ENCODE peak calls at places on chromosomes 12 and 14, in four cellular contexts. One of them, this sample, is unnamed.

GRCh38 chr14:51491036-51491545 is 160.6 kb upstream of the FRMD6 start:
- DNase-seq in foreskin fibroblast: no peak
- DNase-seq in ovary: no peak
- DNase-seq in trophoblast cell: peak
- DNase-seq in this sample: no peak

GRCh38 chr14:77886010-77886409 is 86.1 kb downstream of the ADCK1 start:
- DNase-seq in foreskin fibroblast: no peak
- DNase-seq in ovary: no peak
- DNase-seq in trophoblast cell: no peak
- DNase-seq in this sample: no peak

GRCh38 chr12:111406474-111407370 is 999 bp downstream of the SH2B3 start:
- DNase-seq in trophoblast cell: no peak
- DNase-seq in foreskin fibroblast: peak
- DNase-seq in ovary: no peak
- DNase-seq in this sample: no peak

GRCh38 chr14:66240112-66240511 is 246.1 kb upstream of the CCDC196 start:
- DNase-seq in trophoblast cell: no peak
- DNase-seq in ovary: no peak
- DNase-seq in foreskin fibroblast: peak
- DNase-seq in this sample: no peak

GRCh38 chr14:90305176-90305601 is 26.6 kb downstream of the NRDE2 start:
- DNase-seq in trophoblast cell: no peak
- DNase-seq in ovary: no peak
- DNase-seq in foreskin fibroblast: no peak
- DNase-seq in this sample: no peak

GRCh38 chr12:55258288-55258687 is 13.9 kb downstream of the OR6C74 start:
- DNase-seq in foreskin fibroblast: no peak
- DNase-seq in ovary: no peak
- DNase-seq in trophoblast cell: no peak
- DNase-seq in this sample: no peak

GRCh38 chr12:116244001-116244400 is 33.5 kb downstream of the MED13L start:
- DNase-seq in foreskin fibroblast: peak
- DNase-seq in ovary: no peak
- DNase-seq in trophoblast cell: no peak
- DNase-seq in this sample: no peak

GRCh38 chr14:93186961-93187360 is 1.8 kb downstream of the LYSET start:
- DNase-seq in trophoblast cell: no peak
- DNase-seq in ovary: no peak
- DNase-seq in foreskin fibroblast: no peak
- DNase-seq in this sample: no peak

GRCh38 chr14:68571073-68571703 is 221.7 kb downstream of the ZFP36L1 start:
- DNase-seq in trophoblast cell: no peak
- DNase-seq in ovary: peak
- DNase-seq in foreskin fibroblast: no peak
- DNase-seq in this sample: no peak

GRCh38 chr12:21938879-21939278 is 2.3 kb downstream of the ABCC9 start:
- DNase-seq in ovary: no peak
- DNase-seq in foreskin fibroblast: no peak
- DNase-seq in trophoblast cell: no peak
- DNase-seq in this sample: no peak

GRCh38 chr12:27179399-27180214 is 64.5 kb upstream of the STK38L start:
- DNase-seq in ovary: no peak
- DNase-seq in foreskin fibroblast: peak
- DNase-seq in trophoblast cell: peak
- DNase-seq in this sample: no peak

GRCh38 chr14:84493779-84494178 is 1036.2 kb upstream of the FLRT2 start:
- DNase-seq in foreskin fibroblast: no peak
- DNase-seq in trophoblast cell: no peak
- DNase-seq in ovary: no peak
- DNase-seq in this sample: no peak

DNA sequence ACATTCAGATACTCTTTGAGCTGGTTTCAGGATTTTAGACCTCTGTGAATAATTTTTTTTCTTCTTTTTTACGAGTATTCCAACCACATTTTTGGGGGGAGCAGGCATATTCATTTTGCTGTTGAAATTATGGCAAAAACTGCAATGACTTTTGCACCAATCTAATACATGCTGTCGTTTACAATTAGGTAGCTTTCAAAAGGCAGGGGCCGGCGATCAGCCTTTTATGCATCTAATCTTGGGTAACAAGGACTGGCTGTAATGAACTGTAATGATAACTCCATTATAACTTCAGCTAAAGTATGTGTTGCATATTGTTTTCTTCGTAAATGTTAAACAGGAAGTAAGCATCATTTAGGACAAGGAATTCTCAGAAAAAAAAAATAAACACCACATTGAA is 30.4 kb upstream of the KLRF1 start:
- DNase-seq in foreskin fibroblast: peak
- DNase-seq in trophoblast cell: no peak
- DNase-seq in ovary: no peak
- DNase-seq in this sample: no peak
- H3K4me3 ChIP-seq in foreskin fibroblast: no peak
- H3K4me3 ChIP-seq in trophoblast cell: no peak
- H3K4me3 ChIP-seq in ovary: no peak
- H3K4me3 ChIP-seq in this sample: no peak

GRCh38 chr14:72716471-72716870 is 177.4 kb downstream of the DPF3 start:
- DNase-seq in foreskin fibroblast: peak
- DNase-seq in ovary: no peak
- DNase-seq in trophoblast cell: no peak
- DNase-seq in this sample: no peak

GRCh38 chr14:72714871-72715214 is 179.1 kb downstream of the DPF3 start:
- DNase-seq in ovary: peak
- DNase-seq in trophoblast cell: no peak
- DNase-seq in foreskin fibroblast: no peak
- DNase-seq in this sample: no peak

GRCh38 chr14:72717220-72717619 is 176.7 kb downstream of the DPF3 start:
- DNase-seq in trophoblast cell: no peak
- DNase-seq in ovary: no peak
- DNase-seq in foreskin fibroblast: no peak
- DNase-seq in this sample: no peak

GRCh38 chr14:72715215-72715909 is 178.5 kb downstream of the DPF3 start:
- DNase-seq in foreskin fibroblast: peak
- DNase-seq in trophoblast cell: no peak
- DNase-seq in ovary: no peak
- DNase-seq in this sample: no peak

DNA sequence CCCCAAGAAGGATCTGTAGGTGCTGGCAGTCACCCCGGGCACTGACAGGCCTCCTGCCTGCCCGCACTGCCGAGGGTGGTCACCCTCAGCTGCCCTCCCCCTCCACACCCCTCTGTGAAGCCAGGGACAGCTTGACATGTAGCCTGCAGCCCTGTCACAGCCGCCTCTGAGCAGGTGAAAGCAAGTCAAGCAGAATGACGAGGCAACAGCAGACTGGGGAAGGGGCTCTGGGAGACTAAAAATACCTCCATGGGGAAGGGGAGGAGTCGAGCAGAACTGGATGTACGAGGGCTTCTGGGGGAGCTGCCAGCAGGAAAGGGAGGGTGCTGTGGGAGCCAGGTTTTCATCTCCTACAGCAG is 178.0 kb downstream of the DPF3 start:
- DNase-seq in trophoblast cell: no peak
- DNase-seq in ovary: peak
- DNase-seq in foreskin fibroblast: no peak
- DNase-seq in this sample: peak
- H3K4me3 ChIP-seq in trophoblast cell: no peak
- H3K4me3 ChIP-seq in ovary: no peak
- H3K4me3 ChIP-seq in foreskin fibroblast: no peak
- H3K4me3 ChIP-seq in this sample: no peak

GRCh38 chr12:101647711-101648110 is 49.7 kb upstream of the CHPT1 start:
- DNase-seq in foreskin fibroblast: no peak
- DNase-seq in trophoblast cell: no peak
- DNase-seq in ovary: no peak
- DNase-seq in this sample: no peak

GRCh38 chr12:101637936-101638335 is 43.2 kb downstream of the MYBPC1 start:
- DNase-seq in ovary: no peak
- DNase-seq in foreskin fibroblast: no peak
- DNase-seq in trophoblast cell: no peak
- DNase-seq in this sample: no peak

GRCh38 chr12:101648195-101648594 is 49.2 kb upstream of the CHPT1 start:
- DNase-seq in foreskin fibroblast: no peak
- DNase-seq in trophoblast cell: no peak
- DNase-seq in ovary: no peak
- DNase-seq in this sample: no peak

DNA sequence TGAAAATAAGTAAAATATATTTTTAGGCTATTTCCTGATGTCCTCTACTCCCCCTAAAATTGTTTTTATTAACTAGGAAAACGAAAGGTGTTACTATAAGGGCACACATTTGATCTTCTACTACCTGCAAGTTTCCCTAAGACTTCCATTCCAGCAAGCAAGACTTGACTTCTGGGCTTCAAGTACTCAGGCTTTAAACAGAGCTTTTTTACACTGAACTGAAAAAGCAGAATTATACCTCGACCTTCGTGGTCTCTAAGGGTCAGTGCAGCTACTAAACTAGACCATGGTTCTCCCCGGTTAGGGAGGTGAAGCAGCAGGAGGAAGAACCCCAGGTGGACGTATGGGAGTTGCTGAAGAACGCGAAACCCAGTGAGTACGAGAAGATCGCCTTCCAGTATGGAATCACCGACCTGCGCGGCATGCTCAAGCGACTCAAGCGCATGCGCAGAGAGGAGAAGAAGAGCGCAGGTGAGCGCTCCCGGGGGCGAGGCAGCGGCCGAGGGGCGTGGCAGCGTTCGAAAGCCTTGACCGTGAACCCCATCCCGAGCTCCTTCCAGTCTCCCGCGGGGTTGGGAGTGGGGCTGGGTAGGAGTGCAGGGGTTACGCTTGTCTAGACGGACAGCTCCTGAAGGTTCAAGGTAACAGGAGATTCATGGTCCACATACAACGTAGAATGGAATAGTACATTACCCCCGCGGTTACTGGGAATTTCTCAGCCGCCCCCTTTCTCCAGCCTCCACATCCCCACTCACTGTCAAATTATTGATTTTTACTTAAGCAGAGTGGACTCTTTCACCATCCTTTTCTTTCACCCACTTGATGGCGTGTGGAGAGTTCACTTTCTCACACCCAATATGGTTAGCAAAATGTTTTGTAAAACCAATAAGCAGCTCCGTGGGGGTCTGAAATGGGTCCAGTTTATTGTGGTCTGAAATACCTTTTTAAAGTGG is 47.6 kb downstream of the MYBPC1 start:
- DNase-seq in foreskin fibroblast: peak
- DNase-seq in ovary: no peak
- DNase-seq in trophoblast cell: peak
- DNase-seq in this sample: peak
- H3K4me3 ChIP-seq in foreskin fibroblast: no peak
- H3K4me3 ChIP-seq in ovary: no peak
- H3K4me3 ChIP-seq in trophoblast cell: no peak
- H3K4me3 ChIP-seq in this sample: no peak

DNA sequence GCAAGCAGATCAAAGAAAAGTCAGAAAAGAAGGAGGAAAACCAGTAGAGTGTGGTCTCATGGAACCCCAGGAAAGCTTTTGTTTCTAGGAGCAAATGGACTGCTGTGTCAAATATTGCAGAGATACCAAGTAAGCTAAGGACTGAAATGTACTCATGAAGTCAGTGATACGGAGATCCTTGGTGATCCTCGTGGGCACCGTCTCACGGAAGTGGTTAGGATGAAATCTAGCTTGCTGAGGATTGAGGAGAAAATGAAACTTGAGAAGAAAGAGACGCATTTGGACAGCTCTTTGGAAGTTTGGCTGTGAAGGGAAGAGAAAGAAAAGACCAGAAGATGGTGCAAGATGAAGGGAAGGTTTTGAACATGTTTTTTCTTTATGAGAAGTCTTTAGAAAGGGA is 104.0 kb upstream of the CCND2 start:
- DNase-seq in ovary: no peak
- DNase-seq in foreskin fibroblast: no peak
- DNase-seq in trophoblast cell: no peak
- DNase-seq in this sample: peak
- H3K4me3 ChIP-seq in ovary: no peak
- H3K4me3 ChIP-seq in foreskin fibroblast: no peak
- H3K4me3 ChIP-seq in trophoblast cell: no peak
- H3K4me3 ChIP-seq in this sample: no peak

GRCh38 chr12:70666364-70666763 is 29.1 kb upstream of the PTPRB start:
- DNase-seq in ovary: no peak
- DNase-seq in trophoblast cell: no peak
- DNase-seq in foreskin fibroblast: no peak
- DNase-seq in this sample: no peak

GRCh38 chr12:70664463-70664862 is 27.2 kb upstream of the PTPRB start:
- DNase-seq in trophoblast cell: no peak
- DNase-seq in foreskin fibroblast: no peak
- DNase-seq in ovary: no peak
- DNase-seq in this sample: no peak

GRCh38 chr12:70661762-70662161 is 24.5 kb upstream of the PTPRB start:
- DNase-seq in ovary: no peak
- DNase-seq in trophoblast cell: peak
- DNase-seq in foreskin fibroblast: peak
- DNase-seq in this sample: no peak

GRCh38 chr12:70660620-70661219 is 23.5 kb upstream of the PTPRB start:
- DNase-seq in trophoblast cell: peak
- DNase-seq in foreskin fibroblast: peak
- DNase-seq in ovary: no peak
- DNase-seq in this sample: peak

DNA sequence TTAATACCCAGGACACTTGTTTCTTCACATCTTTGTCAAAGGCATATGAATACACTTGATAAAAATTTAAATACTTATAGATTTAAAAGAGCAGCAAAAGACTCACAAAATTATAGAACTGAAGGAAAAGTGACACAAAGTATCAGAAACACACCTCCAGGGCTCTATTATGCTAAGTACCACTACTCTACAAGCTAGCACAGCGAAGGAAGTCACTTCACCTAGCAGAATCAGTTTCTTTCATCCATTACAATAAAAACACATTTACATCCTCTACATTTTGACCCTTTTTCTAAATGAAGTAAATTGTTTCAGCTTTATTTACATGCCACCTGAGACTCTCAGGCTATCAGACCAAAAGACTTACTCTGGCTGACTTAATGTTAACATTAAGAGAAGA is 26.6 kb upstream of the PTPRB start:
- DNase-seq in ovary: no peak
- DNase-seq in foreskin fibroblast: no peak
- DNase-seq in trophoblast cell: no peak
- DNase-seq in this sample: no peak
- H3K4me3 ChIP-seq in ovary: no peak
- H3K4me3 ChIP-seq in foreskin fibroblast: no peak
- H3K4me3 ChIP-seq in trophoblast cell: no peak
- H3K4me3 ChIP-seq in this sample: no peak

GRCh38 chr14:80538633-80539375 is 327.5 kb upstream of the DIO2 start:
- DNase-seq in foreskin fibroblast: no peak
- DNase-seq in ovary: no peak
- DNase-seq in trophoblast cell: no peak
- DNase-seq in this sample: no peak

GRCh38 chr14:80546056-80546854 is 335.0 kb upstream of the DIO2 start:
- DNase-seq in ovary: no peak
- DNase-seq in foreskin fibroblast: no peak
- DNase-seq in trophoblast cell: no peak
- DNase-seq in this sample: no peak

GRCh38 chr14:80549141-80549540 is 337.8 kb upstream of the DIO2 start:
- DNase-seq in ovary: no peak
- DNase-seq in trophoblast cell: no peak
- DNase-seq in foreskin fibroblast: no peak
- DNase-seq in this sample: no peak

GRCh38 chr14:80543211-80543610 is 331.9 kb upstream of the DIO2 start:
- DNase-seq in trophoblast cell: no peak
- DNase-seq in ovary: no peak
- DNase-seq in foreskin fibroblast: no peak
- DNase-seq in this sample: no peak

GRCh38 chr14:80544366-80544765 is 333.1 kb upstream of the DIO2 start:
- DNase-seq in trophoblast cell: peak
- DNase-seq in foreskin fibroblast: no peak
- DNase-seq in ovary: no peak
- DNase-seq in this sample: no peak
- H3K4me3 ChIP-seq in trophoblast cell: no peak
- H3K4me3 ChIP-seq in foreskin fibroblast: no peak
- H3K4me3 ChIP-seq in ovary: no peak
- H3K4me3 ChIP-seq in this sample: no peak

This sample was measured in thyroid gland.